ENCODE peak calls at places on chromosomes 16 and 17, in four cellular contexts. One of them, this sample, is unnamed.
A peak's percentile ranks its signal among the peaks of the same experiment; 100 is the strongest.

GRCh38 chr17:42673885-42674754 is 2.7 kb downstream of the PLEKHH3 start:
- DNase-seq in CD8-positive, alpha-beta memory T cell: no peak
- DNase-seq in AG10803: peak; percentile 56
- DNase-seq in H7: peak; percentile 95
- DNase-seq in this sample: peak; percentile 33

GRCh38 chr16:87701505-87701921 is 64.3 kb downstream of the KLHDC4 start:
- DNase-seq in CD8-positive, alpha-beta memory T cell: no peak
- DNase-seq in AG10803: no peak
- DNase-seq in H7: peak; percentile 59
- DNase-seq in this sample: no peak

GRCh38 chr17:17496189-17497064 is at the start of gene RASD1:
- DNase-seq in CD8-positive, alpha-beta memory T cell: peak; percentile 75
- DNase-seq in AG10803: peak; percentile 87
- DNase-seq in H7: peak; percentile 99
- DNase-seq in this sample: peak; percentile 57

GRCh38 chr16:75398333-75398732 is 35.0 kb downstream of the CFDP1 start:
- DNase-seq in CD8-positive, alpha-beta memory T cell: no peak
- DNase-seq in AG10803: no peak
- DNase-seq in H7: no peak
- DNase-seq in this sample: no peak

GRCh38 chr17:9427460-9428315 is 147.9 kb downstream of the STX8 start:
- DNase-seq in CD8-positive, alpha-beta memory T cell: no peak
- DNase-seq in AG10803: no peak
- DNase-seq in H7: no peak
- DNase-seq in this sample: peak; percentile 66

GRCh38 chr17:1890758-1891450 is 61.1 kb downstream of the RPA1 start:
- DNase-seq in CD8-positive, alpha-beta memory T cell: peak; percentile 71
- DNase-seq in AG10803: no peak
- DNase-seq in H7: no peak
- DNase-seq in this sample: no peak

GRCh38 chr16:26709175-26709574 is 357.6 kb upstream of the C16orf82 start:
- DNase-seq in CD8-positive, alpha-beta memory T cell: no peak
- DNase-seq in AG10803: no peak
- DNase-seq in H7: peak; percentile 69
- DNase-seq in this sample: no peak

GRCh38 chr17:12580640-12581039 is 85.0 kb upstream of the MYOCD start:
- DNase-seq in CD8-positive, alpha-beta memory T cell: no peak
- DNase-seq in AG10803: no peak
- DNase-seq in H7: no peak
- DNase-seq in this sample: no peak

GRCh38 chr16:20380782-20381181 is 23.8 kb downstream of the PDILT start:
- DNase-seq in CD8-positive, alpha-beta memory T cell: no peak
- DNase-seq in AG10803: no peak
- DNase-seq in H7: no peak
- DNase-seq in this sample: no peak

GRCh38 chr17:55722016-55722706 is 503 bp downstream of the TMEM100 start:
- DNase-seq in CD8-positive, alpha-beta memory T cell: no peak
- DNase-seq in AG10803: no peak
- DNase-seq in H7: no peak
- DNase-seq in this sample: no peak

GRCh38 chr17:55726440-55726839 is 3.8 kb upstream of the TMEM100 start:
- DNase-seq in CD8-positive, alpha-beta memory T cell: no peak
- DNase-seq in AG10803: peak; percentile 98
- DNase-seq in H7: no peak
- DNase-seq in this sample: peak; percentile 30

GRCh38 chr17:55722742-55723487 is at the start of gene TMEM100:
- DNase-seq in CD8-positive, alpha-beta memory T cell: no peak
- DNase-seq in AG10803: peak; percentile 76
- DNase-seq in H7: no peak
- DNase-seq in this sample: peak; percentile 31

GRCh38 chr17:55720917-55721836 is 1.5 kb downstream of the TMEM100 start:
- DNase-seq in CD8-positive, alpha-beta memory T cell: no peak
- DNase-seq in AG10803: no peak
- DNase-seq in H7: no peak
- DNase-seq in this sample: no peak

GRCh38 chr17:55723488-55723848 is 804 bp upstream of the TMEM100 start:
- DNase-seq in CD8-positive, alpha-beta memory T cell: no peak
- DNase-seq in AG10803: no peak
- DNase-seq in H7: no peak
- DNase-seq in this sample: no peak
- H3K4me3 ChIP-seq in CD8-positive, alpha-beta memory T cell: no peak overlapping the region
- H3K4me3 ChIP-seq in AG10803: no peak overlapping the region
- H3K4me3 ChIP-seq in H7: no peak overlapping the region
- H3K4me3 ChIP-seq in this sample: peak overlapping the region; percentile 51

GRCh38 chr16:14304891-14305459 is 233.9 kb downstream of the MRTFB start:
- DNase-seq in CD8-positive, alpha-beta memory T cell: no peak
- DNase-seq in AG10803: no peak
- DNase-seq in H7: no peak
- DNase-seq in this sample: no peak
- H3K4me3 ChIP-seq in CD8-positive, alpha-beta memory T cell: no peak overlapping the region
- H3K4me3 ChIP-seq in AG10803: peak overlapping the region; percentile 31
- H3K4me3 ChIP-seq in H7: no peak overlapping the region
- H3K4me3 ChIP-seq in this sample: no peak overlapping the region

DNA sequence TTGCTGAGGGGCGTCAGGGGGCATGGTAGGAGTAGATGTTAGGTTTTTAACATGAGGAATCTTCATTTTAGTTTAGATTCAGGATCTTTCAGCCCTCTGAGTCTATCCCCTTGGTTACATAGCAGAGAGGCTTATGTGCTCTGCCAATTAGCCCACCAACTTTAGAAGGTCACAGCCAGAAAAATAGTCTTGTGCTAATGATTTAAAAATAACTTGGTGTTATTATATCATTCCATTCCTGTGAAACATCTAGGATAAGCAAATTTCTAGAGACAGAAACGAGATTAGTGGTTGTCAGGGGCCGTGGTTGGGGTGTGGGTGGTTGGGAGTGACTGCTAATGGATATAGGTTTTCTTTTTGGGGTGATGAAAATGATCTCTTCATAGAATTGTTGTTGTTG is 183.7 kb downstream of the SNX29 start:
- DNase-seq in CD8-positive, alpha-beta memory T cell: no peak
- DNase-seq in AG10803: peak; percentile 54
- DNase-seq in H7: no peak
- DNase-seq in this sample: no peak
- H3K4me3 ChIP-seq in CD8-positive, alpha-beta memory T cell: no peak overlapping the region
- H3K4me3 ChIP-seq in AG10803: no peak overlapping the region
- H3K4me3 ChIP-seq in H7: no peak overlapping the region
- H3K4me3 ChIP-seq in this sample: no peak overlapping the region

DNA sequence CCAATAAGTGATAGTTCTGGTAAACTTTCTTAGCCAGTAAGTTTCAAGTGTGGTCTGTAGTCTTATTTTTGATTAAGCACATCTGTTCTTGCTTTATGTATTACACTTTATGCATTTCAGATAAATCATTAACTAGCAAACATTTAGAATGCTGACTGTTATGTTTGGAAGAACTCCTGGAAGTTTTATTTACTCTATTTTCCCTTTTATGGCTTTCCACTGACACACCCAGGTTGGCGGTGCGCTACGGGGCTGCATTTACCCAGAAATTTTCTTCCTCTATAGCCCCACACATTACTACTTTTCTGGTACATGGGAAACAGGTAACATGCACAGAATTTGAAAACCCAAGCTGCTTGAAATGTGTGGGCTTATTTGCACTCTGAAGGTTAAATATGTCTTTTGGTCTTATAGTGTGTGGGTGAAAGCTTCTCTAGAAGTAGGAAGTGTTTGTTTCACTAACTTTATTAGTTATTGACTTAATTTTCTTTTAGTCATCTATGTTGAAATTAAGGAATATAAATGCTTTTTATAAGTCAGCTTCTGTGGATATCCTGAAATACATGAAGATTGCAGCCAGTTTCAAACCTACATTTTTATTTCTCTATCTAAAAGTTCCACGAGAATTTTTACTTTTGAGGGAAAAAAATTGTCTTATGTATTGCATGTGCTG is 203.7 kb downstream of the PHKB start:
- DNase-seq in CD8-positive, alpha-beta memory T cell: no peak
- DNase-seq in AG10803: no peak
- DNase-seq in H7: no peak
- DNase-seq in this sample: no peak
- H3K4me3 ChIP-seq in CD8-positive, alpha-beta memory T cell: no peak overlapping the region
- H3K4me3 ChIP-seq in AG10803: no peak overlapping the region
- H3K4me3 ChIP-seq in H7: no peak overlapping the region
- H3K4me3 ChIP-seq in this sample: no peak overlapping the region

DNA sequence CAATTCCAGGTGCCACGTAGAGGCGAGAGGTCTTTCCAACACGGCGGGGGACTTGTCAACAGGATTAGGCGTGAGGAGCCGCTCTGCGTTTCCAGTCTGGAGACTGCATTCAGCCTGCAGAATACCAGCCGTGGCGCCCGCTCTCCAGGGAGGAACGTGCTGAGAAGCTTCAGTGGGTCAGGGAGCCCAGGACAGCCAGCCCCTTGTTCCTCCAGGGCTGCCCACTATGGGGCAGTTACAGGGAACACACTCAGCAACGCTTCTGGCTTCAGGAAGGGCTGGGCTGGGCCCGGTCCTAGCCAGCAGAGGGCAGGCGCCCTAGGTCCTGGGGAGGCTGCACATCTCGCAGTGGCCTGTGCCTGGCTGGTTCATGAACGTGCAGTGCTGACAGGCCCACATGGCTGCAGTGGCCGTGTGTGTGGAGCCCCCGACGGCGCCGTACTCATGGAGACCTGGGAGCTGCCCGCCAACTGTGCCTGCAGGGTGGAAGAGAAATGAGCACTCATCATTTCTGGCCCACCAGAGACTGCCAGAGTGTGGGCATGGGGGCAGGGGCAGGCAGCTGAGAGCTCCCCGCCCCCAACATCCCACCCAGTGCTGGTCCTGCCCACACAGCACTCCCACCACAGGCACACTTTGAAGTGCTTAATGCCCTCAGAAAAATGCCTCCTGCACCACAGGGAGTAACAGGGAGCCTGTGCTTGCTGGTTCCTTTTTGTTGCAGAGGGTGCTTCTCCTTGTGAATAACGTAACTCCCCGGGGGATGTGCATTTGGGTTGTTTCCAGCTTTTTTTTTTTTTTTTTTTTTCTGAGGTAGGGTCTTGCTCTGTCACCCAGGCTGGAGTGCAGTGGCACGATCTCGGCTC is 7.0 kb upstream of the FAAP100 start:
- DNase-seq in CD8-positive, alpha-beta memory T cell: no peak
- DNase-seq in AG10803: no peak
- DNase-seq in H7: peak; percentile 84
- DNase-seq in this sample: no peak
- H3K4me3 ChIP-seq in CD8-positive, alpha-beta memory T cell: no peak overlapping the region
- H3K4me3 ChIP-seq in AG10803: no peak overlapping the region
- H3K4me3 ChIP-seq in H7: no peak overlapping the region
- H3K4me3 ChIP-seq in this sample: no peak overlapping the region

GRCh38 chr17:36934144-36934758 is 3.0 kb upstream of the LHX1 start:
- DNase-seq in CD8-positive, alpha-beta memory T cell: no peak
- DNase-seq in AG10803: no peak
- DNase-seq in H7: peak; percentile 86
- DNase-seq in this sample: peak; percentile 30

GRCh38 chr17:36935681-36936454 is 1.4 kb upstream of the LHX1 start:
- DNase-seq in CD8-positive, alpha-beta memory T cell: no peak
- DNase-seq in AG10803: no peak
- DNase-seq in H7: peak; percentile 86
- DNase-seq in this sample: peak; percentile 56

GRCh38 chr17:36936455-36936934 is 780 bp upstream of the LHX1 start:
- DNase-seq in CD8-positive, alpha-beta memory T cell: no peak
- DNase-seq in AG10803: no peak
- DNase-seq in H7: peak; percentile 96
- DNase-seq in this sample: peak; percentile 71

GRCh38 chr17:36933174-36934143 is 3.8 kb upstream of the LHX1 start:
- DNase-seq in CD8-positive, alpha-beta memory T cell: no peak
- DNase-seq in AG10803: no peak
- DNase-seq in H7: peak; percentile 71
- DNase-seq in this sample: no peak

DNA sequence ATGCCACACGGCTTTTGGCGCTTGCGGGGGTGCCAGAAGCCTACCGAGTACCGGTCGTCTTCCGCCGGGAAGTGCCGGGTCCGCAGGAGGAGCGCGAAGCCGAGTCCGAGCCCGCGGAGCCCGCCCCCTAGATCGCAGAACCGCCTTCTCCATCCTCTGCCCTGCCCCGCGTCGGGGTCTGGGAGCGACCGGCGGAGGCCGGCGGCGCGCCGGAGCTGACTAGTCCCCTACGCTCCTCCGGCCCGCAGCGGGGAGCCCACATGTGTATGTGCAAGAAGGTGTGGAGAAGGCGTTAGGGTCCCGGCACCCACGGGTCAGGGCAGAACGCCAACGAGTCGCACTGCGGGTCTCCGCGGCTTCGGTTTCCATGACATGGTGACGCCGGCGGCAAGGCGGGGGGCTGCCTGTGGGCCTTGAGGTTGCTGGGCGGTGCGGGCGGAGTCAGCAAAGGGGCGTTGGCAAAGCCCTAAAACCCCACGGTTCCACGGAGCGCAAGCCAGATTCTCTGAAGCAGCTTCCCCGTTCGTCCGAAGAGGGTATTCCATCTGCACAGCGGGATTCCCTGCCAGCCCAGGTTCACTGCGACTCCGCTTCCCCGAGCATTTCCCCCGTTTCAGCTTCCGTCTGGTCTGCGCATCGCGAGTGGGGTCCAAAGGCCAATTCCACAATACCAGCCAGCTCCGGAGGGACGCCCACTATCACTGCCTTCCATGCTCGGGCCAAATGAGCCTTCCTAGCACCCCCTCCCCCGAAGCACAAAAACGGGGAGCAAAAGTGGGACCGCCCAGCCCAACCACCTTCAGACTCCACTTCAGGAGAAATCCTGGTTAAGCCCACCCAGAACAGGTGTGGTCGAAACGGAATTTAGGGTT is 2.3 kb upstream of the LHX1 start:
- DNase-seq in CD8-positive, alpha-beta memory T cell: no peak
- DNase-seq in AG10803: no peak
- DNase-seq in H7: peak; percentile 93
- DNase-seq in this sample: peak; percentile 56
- H3K4me3 ChIP-seq in CD8-positive, alpha-beta memory T cell: no peak overlapping the region
- H3K4me3 ChIP-seq in AG10803: no peak overlapping the region
- H3K4me3 ChIP-seq in H7: peak overlapping the region; percentile 70
- H3K4me3 ChIP-seq in this sample: peak overlapping the region; percentile 75

GRCh38 chr17:77286641-77287431 is 146.1 kb downstream of the SEC14L1 start:
- DNase-seq in CD8-positive, alpha-beta memory T cell: no peak
- DNase-seq in AG10803: peak; percentile 20
- DNase-seq in H7: peak; percentile 42
- DNase-seq in this sample: peak; percentile 93
- H3K4me3 ChIP-seq in CD8-positive, alpha-beta memory T cell: no peak overlapping the region
- H3K4me3 ChIP-seq in AG10803: no peak overlapping the region
- H3K4me3 ChIP-seq in H7: no peak overlapping the region
- H3K4me3 ChIP-seq in this sample: peak overlapping the region; percentile 13

GRCh38 chr17:35575759-35576158 is 2.6 kb downstream of the PEX12 start:
- DNase-seq in CD8-positive, alpha-beta memory T cell: no peak
- DNase-seq in AG10803: no peak
- DNase-seq in H7: no peak
- DNase-seq in this sample: no peak

GRCh38 chr17:35578929-35579448 is 618 bp upstream of the PEX12 start:
- DNase-seq in CD8-positive, alpha-beta memory T cell: no peak
- DNase-seq in AG10803: no peak
- DNase-seq in H7: no peak
- DNase-seq in this sample: no peak

GRCh38 chr17:35578195-35578928 is at the start of gene PEX12:
- DNase-seq in CD8-positive, alpha-beta memory T cell: peak; percentile 87
- DNase-seq in AG10803: peak; percentile 80
- DNase-seq in H7: peak; percentile 84
- DNase-seq in this sample: peak; percentile 93

DNA sequence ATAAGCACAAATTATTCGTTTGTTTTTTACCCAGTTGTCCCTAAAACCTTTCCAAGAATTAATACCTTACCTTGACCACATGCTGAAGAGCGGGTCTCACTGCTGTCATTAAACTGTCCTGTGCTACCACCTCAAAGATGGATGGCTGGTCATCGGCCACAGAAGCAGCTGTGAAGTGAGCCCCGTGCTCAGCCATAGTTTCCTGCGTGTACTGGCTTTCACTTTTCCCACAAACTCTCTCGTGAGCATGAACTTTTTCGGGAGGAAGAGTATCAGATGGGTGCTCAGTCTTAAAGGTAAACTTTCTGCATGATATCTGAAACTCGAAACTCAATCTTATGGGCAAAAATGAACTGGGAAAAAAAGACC is 561 bp downstream of the PEX12 start:
- DNase-seq in CD8-positive, alpha-beta memory T cell: no peak
- DNase-seq in AG10803: peak; percentile 10
- DNase-seq in H7: no peak
- DNase-seq in this sample: no peak
- H3K4me3 ChIP-seq in CD8-positive, alpha-beta memory T cell: peak overlapping the region; percentile 85
- H3K4me3 ChIP-seq in AG10803: peak overlapping the region; percentile 93
- H3K4me3 ChIP-seq in H7: peak overlapping the region; percentile 78
- H3K4me3 ChIP-seq in this sample: peak overlapping the region; percentile 76

This sample was measured in SJCRH30.